ENCODE peak calls at places on chromosomes 16 and 17, in ten cellular contexts. D is NCI-H1694 treated with DMSO at 0.1 percent for 48 hours; C is activated T-helper 9 cell treated with anti-CD3 and anti-CD28 coated beads, Interleukin-2, amount 50 U/mL, for 16 hours; J is NCI-H1417; F is activated naive CD4-positive, alpha-beta T cell treated with Interleukin-2 at 50 U/mL for 16 hours; Z is psoas muscle; K is non-pigmented ciliary epithelial cell; E is HS-27A; V is skeletal muscle cell; N is EH. T is an unnamed sample.

GRCh38 chr17:8105957-8106398 is 12.3 kb downstream of the ALOXE3 start:
- DNase-seq in D (no peak), C (no peak), J (no peak), F (no peak), Z (no peak), K (no peak), E (no peak), V (no peak), N (peak; percentile 44), T (no peak)

GRCh38 chr16:81697321-81697885 is 81.7 kb upstream of the PLCG2 start:
- DNase-seq in D (peak; percentile 7), C (no peak), J (peak; percentile 21), F (peak; percentile 50), Z (no peak), K (no peak), E (no peak), V (no peak), N (peak; percentile 65), T (peak; percentile 43)

GRCh38 chr17:34146440-34147043 is 108.5 kb upstream of the CCL2 start:
- DNase-seq in D (peak; percentile 12), C (peak; percentile 11), J (peak; percentile 40), F (peak; percentile 34), Z (no peak), K (no peak), E (no peak), V (no peak), N (no peak), T (peak; percentile 41)

GRCh38 chr16:77931058-77931457 is 91.3 kb upstream of the CLEC3A start:
- DNase-seq in D (no peak), C (no peak), J (no peak), F (no peak), Z (no peak), K (no peak), E (no peak), V (no peak), N (no peak), T (no peak)

GRCh38 chr16:28181557-28181914 is 30.2 kb downstream of the XPO6 start:
- DNase-seq in D (no peak), C (no peak), J (no peak), F (no peak), Z (no peak), K (peak; percentile 85), E (peak; percentile 80), V (peak; percentile 75), N (peak; percentile 98), T (no peak)

GRCh38 chr17:29891131-29891530 is 38.9 kb downstream of the SSH2 start:
- DNase-seq in D (no peak), C (no peak), J (no peak), F (no peak), Z (no peak), K (no peak), E (no peak), V (no peak), N (no peak), T (no peak)

GRCh38 chr17:42779942-42780815 is at the start of gene WNK4:
- DNase-seq in D (no peak), C (no peak), J (no peak), F (no peak), Z (no peak), K (no peak), E (no peak), V (no peak), N (peak; percentile 67), T (peak; percentile 43)

GRCh38 chr16:4966736-4967453 is 8.8 kb downstream of the SEC14L5 start:
- DNase-seq in D (no peak), C (no peak), J (no peak), F (no peak), Z (no peak), K (no peak), E (no peak), V (no peak), N (peak; percentile 27), T (no peak)

GRCh38 chr17:63490321-63490720 is 13.5 kb downstream of the ACE start:
- DNase-seq in D (no peak), C (no peak), J (no peak), F (no peak), Z (no peak), K (no peak), E (no peak), V (no peak), N (no peak), T (no peak)

GRCh38 chr16:74455619-74456289 is 34.5 kb upstream of the CLEC18B start:
- DNase-seq in D (no peak), C (no peak), J (no peak), F (no peak), Z (no peak), K (peak; percentile 32), E (no peak), V (peak; percentile 17), N (peak; percentile 50), T (no peak)

GRCh38 chr16:49015189-49015540 is 266.5 kb downstream of the CBLN1 start:
- DNase-seq in D (peak; percentile 44), C (no peak), J (no peak), F (no peak), Z (no peak), K (no peak), E (no peak), V (no peak), N (no peak), T (no peak)

GRCh38 chr17:36918260-36918691 is 19.0 kb upstream of the LHX1 start:
- DNase-seq in D (no peak), C (no peak), J (no peak), F (no peak), Z (no peak), K (no peak), E (no peak), V (peak; percentile 11), N (peak; percentile 31), T (no peak)

GRCh38 chr17:82051776-82052637 is at the start of the genes GPS1 and RFNG:
- DNase-seq in D (peak; percentile 24), C (peak; percentile 78), J (peak; percentile 66), F (peak; percentile 87), Z (peak; percentile 88), K (no peak), E (no peak), V (no peak), N (peak; percentile 62), T (peak; percentile 68)

GRCh38 chr17:49996495-49997255 is 1.7 kb upstream of the DLX3 start:
- DNase-seq in D (peak; percentile 42), C (peak; percentile 59), J (peak; percentile 72), F (peak; percentile 73), Z (peak; percentile 78), K (no peak), E (peak; percentile 20), V (no peak), N (peak; percentile 44), T (no peak)

GRCh38 chr17:16106161-16106891 is 106.7 kb downstream of the TTC19 start:
- DNase-seq in D (no peak), C (no peak), J (no peak), F (no peak), Z (no peak), K (no peak), E (no peak), V (peak; percentile 26), N (peak; percentile 11), T (peak; percentile 14)

GRCh38 chr16:72172105-72173034 is at the start of gene PMFBP1:
- DNase-seq in D (peak; percentile 24), C (no peak), J (no peak), F (peak; percentile 8), Z (no peak), K (peak; percentile 78), E (no peak), V (peak; percentile 64), N (peak; percentile 79), T (peak; percentile 16)

GRCh38 chr17:45873728-45874127 is 20.6 kb upstream of the MAPT start:
- DNase-seq in D (no peak), C (no peak), J (no peak), F (peak; percentile 46), Z (no peak), K (no peak), E (no peak), V (no peak), N (no peak), T (peak; percentile 17)

GRCh38 chr17:51189162-51189561 is 23.0 kb downstream of the NME2 start:
- DNase-seq in D (no peak), C (no peak), J (no peak), F (no peak), Z (no peak), K (no peak), E (no peak), V (no peak), N (no peak), T (no peak)

GRCh38 chr16:87445486-87445885 is 47.3 kb downstream of the ZCCHC14 start:
- DNase-seq in D (no peak), C (no peak), J (no peak), F (no peak), Z (peak; percentile 25), K (no peak), E (no peak), V (no peak), N (peak; percentile 52), T (no peak)

GRCh38 chr17:7685533-7686220 is 1.6 kb downstream of the TP53 start:
- DNase-seq in D (peak; percentile 94), C (peak; percentile 86), J (peak; percentile 90), F (peak; percentile 91), Z (peak; percentile 97), K (peak; percentile 68), E (peak; percentile 64), V (peak; percentile 77), N (peak; percentile 93), T (peak; percentile 91)

GRCh38 chr17:72143245-72143644 is 22.4 kb downstream of the SOX9 start:
- DNase-seq in D (no peak), C (no peak), J (no peak), F (no peak), Z (no peak), K (no peak), E (no peak), V (no peak), N (no peak), T (peak; percentile 83)

GRCh38 chr16:73172621-73173312 is 124.8 kb upstream of the ZFHX3 start:
- DNase-seq in D (peak; percentile 62), C (no peak), J (no peak), F (no peak), Z (peak; percentile 73), K (peak; percentile 45), E (peak; percentile 42), V (peak; percentile 93), N (peak; percentile 97), T (peak; percentile 54)

GRCh38 chr16:2295056-2295798 is 27.3 kb upstream of the RNPS1 start:
- DNase-seq in D (no peak), C (no peak), J (no peak), F (no peak), Z (no peak), K (no peak), E (no peak), V (no peak), N (no peak), T (no peak)

GRCh38 chr17:48558057-48558456 is 13.1 kb upstream of the HOXB2 start:
- DNase-seq in D (no peak), C (no peak), J (no peak), F (no peak), Z (no peak), K (no peak), E (no peak), V (no peak), N (no peak), T (no peak)

GRCh38 chr16:83689385-83689831 is 118.4 kb upstream of the HSBP1 start:
- DNase-seq in D (no peak), C (no peak), J (no peak), F (no peak), Z (no peak), K (peak; percentile 81), E (peak; percentile 89), V (peak; percentile 88), N (peak; percentile 98), T (no peak)

GRCh38 chr17:42679001-42679491 is 2.3 kb upstream of the PLEKHH3 start:
- DNase-seq in D (peak; percentile 79), C (no peak), J (peak; percentile 72), F (peak; percentile 51), Z (peak; percentile 70), K (no peak), E (no peak), V (no peak), N (peak; percentile 39), T (peak; percentile 69)

GRCh38 chr17:7313028-7313889 is 1.9 kb downstream of the GPS2 start:
- DNase-seq in D (no peak), C (no peak), J (no peak), F (no peak), Z (no peak), K (no peak), E (no peak), V (no peak), N (no peak), T (no peak)

GRCh38 chr16:58488531-58488930 is 11.4 kb upstream of the NDRG4 start:
- DNase-seq in D (no peak), C (no peak), J (no peak), F (no peak), Z (no peak), K (no peak), E (no peak), V (no peak), N (no peak), T (no peak)